ENCODE peak calls at places on chromosomes 16 and 17, in seven cellular contexts. K is HL-60; C is right atrium auricular region; T is uterus; G is CD4-positive, alpha-beta memory T cell; Q is endodermal cell; O is transverse colon. D is an unnamed sample.
A peak's percentile ranks its signal among the peaks of the same experiment; 100 is the strongest.

GRCh38 chr16:79618712-79619050 is 18.1 kb upstream of the MAF start:
- DNase-seq in C (peak; percentile 2), O (no peak), T (no peak), K (no peak), G (no peak), Q (no peak), D (no peak)

GRCh38 chr17:79549111-79549915 is 61.5 kb downstream of the RBFOX3 start:
- DNase-seq in G (no peak), O (no peak), T (no peak), K (no peak), C (no peak), Q (peak; percentile 79), D (no peak)

GRCh38 chr17:44808156-44808555 is 21.9 kb downstream of the GJC1 start:
- DNase-seq in Q (no peak), K (no peak), T (no peak), C (no peak), G (no peak), O (no peak), D (no peak)

GRCh38 chr16:86477642-86478041 is 32.7 kb upstream of the FOXF1 start:
- DNase-seq in C (no peak), G (no peak), Q (no peak), O (no peak), K (no peak), T (no peak), D (no peak)

GRCh38 chr17:27577124-27577761 is 53.7 kb upstream of the LGALS9 start:
- DNase-seq in G (no peak), K (no peak), Q (peak; percentile 77), T (no peak), O (no peak), C (no peak), D (no peak)

GRCh38 chr17:48960834-48961515 is 7.4 kb downstream of the GIP start:
- DNase-seq in Q (peak; percentile 82), G (no peak), C (no peak), K (no peak), O (no peak), T (no peak), D (no peak)

GRCh38 chr17:74059471-74059870 is 144.0 kb upstream of the RPL38 start:
- DNase-seq in G (no peak), T (no peak), O (no peak), K (no peak), Q (peak; percentile 42), C (no peak), D (no peak)

GRCh38 chr16:89334050-89334449 is 116.5 kb downstream of the ZNF778 start:
- DNase-seq in C (no peak), G (no peak), K (no peak), O (no peak), Q (no peak), T (no peak), D (no peak)

GRCh38 chr17:80152057-80152831 is 5.3 kb upstream of the EIF4A3 start:
- DNase-seq in K (peak; percentile 92), C (no peak), O (no peak), Q (peak; percentile 33), T (no peak), G (no peak), D (no peak)

GRCh38 chr17:27408891-27409290 is 47.4 kb upstream of the KSR1 start:
- DNase-seq in T (no peak), Q (no peak), O (no peak), G (no peak), K (no peak), C (no peak), D (no peak)

GRCh38 chr16:85195884-85196816 is 83.9 kb upstream of the CIBAR2 start:
- DNase-seq in Q (no peak), K (no peak), T (peak; percentile 73), C (no peak), O (peak; percentile 38), G (no peak), D (peak; percentile 59)

GRCh38 chr17:879546-879945 is 97.4 kb downstream of the MRM3 start:
- DNase-seq in O (peak; percentile 71), K (peak; percentile 23), T (peak; percentile 86), G (peak; percentile 68), C (peak; percentile 84), Q (peak; percentile 99), D (peak; percentile 91)

GRCh38 chr17:68682913-68683312 is 81.7 kb upstream of the FAM20A start:
- DNase-seq in G (no peak), Q (no peak), T (no peak), K (no peak), C (no peak), O (no peak), D (no peak)

GRCh38 chr17:1916963-1917715 is 87.3 kb downstream of the RPA1 start:
- DNase-seq in K (no peak), C (no peak), Q (no peak), G (no peak), T (no peak), O (no peak), D (no peak)

GRCh38 chr16:83137326-83137770 is 510.6 kb downstream of the CDH13 start:
- DNase-seq in Q (no peak), C (no peak), T (peak; percentile 33), G (peak; percentile 14), K (no peak), O (peak; percentile 18), D (peak; percentile 12)

GRCh38 chr16:6633441-6633840 is 699.2 kb upstream of the RBFOX1 start:
- DNase-seq in T (no peak), K (no peak), C (no peak), Q (no peak), G (no peak), O (no peak), D (peak; percentile 43)

GRCh38 chr17:38890410-38890746 is 20.5 kb downstream of the LASP1 start:
- DNase-seq in Q (no peak), T (no peak), G (no peak), O (no peak), C (no peak), K (peak; percentile 81), D (no peak)

GRCh38 chr16:27639588-27640276 is 89.8 kb downstream of the KATNIP start:
- DNase-seq in Q (peak; percentile 78), O (no peak), G (no peak), T (no peak), K (peak; percentile 37), C (no peak), D (peak; percentile 33)

GRCh38 chr17:7173687-7174602 is 5.2 kb downstream of the ASGR1 start:
- DNase-seq in G (peak; percentile 41), K (peak; percentile 50), Q (peak; percentile 98), C (no peak), T (peak; percentile 37), O (peak; percentile 50), D (peak; percentile 47)

GRCh38 chr17:32609085-32609484 is 122.3 kb downstream of the CDK5R1 start:
- DNase-seq in Q (no peak), G (peak; percentile 74), O (peak; percentile 46), C (no peak), K (peak; percentile 87), T (no peak), D (peak; percentile 59)

GRCh38 chr17:59284317-59284716 is 47.1 kb upstream of the YPEL2 start:
- DNase-seq in K (no peak), O (no peak), C (no peak), T (no peak), Q (no peak), G (no peak), D (no peak)

GRCh38 chr17:61009619-61010018 is 332.0 kb downstream of the BCAS3 start:
- DNase-seq in O (no peak), Q (no peak), T (no peak), K (no peak), C (no peak), G (no peak), D (no peak)

GRCh38 chr17:62565817-62566216 is 61.7 kb upstream of the MRC2 start:
- DNase-seq in K (no peak), C (no peak), O (no peak), G (no peak), Q (no peak), T (no peak), D (no peak)

GRCh38 chr16:30655815-30656347 is 2.4 kb upstream of the FBRS start:
- DNase-seq in Q (no peak), O (no peak), C (no peak), T (no peak), K (no peak), G (no peak), D (no peak)

GRCh38 chr17:73342057-73342522 is 30.3 kb upstream of the CDC42EP4 start:
- DNase-seq in G (no peak), O (peak; percentile 65), C (peak; percentile 77), T (peak; percentile 96), K (no peak), Q (peak; percentile 98), D (peak; percentile 64)

GRCh38 chr17:71550675-71551074 is 570.1 kb upstream of the SOX9 start:
- DNase-seq in T (no peak), O (no peak), C (no peak), K (no peak), Q (no peak), G (no peak), D (no peak)

GRCh38 chr17:79695293-79696158 is 35.2 kb upstream of the ENPP7 start:
- DNase-seq in O (no peak), T (no peak), G (no peak), K (no peak), Q (no peak), C (no peak), D (peak; percentile 42)

GRCh38 chr16:85308585-85309540 is 196.6 kb upstream of the CIBAR2 start:
- DNase-seq in C (no peak), G (no peak), Q (no peak), K (peak; percentile 28), T (no peak), O (no peak), D (no peak)

GRCh38 chr17:7777017-7777416 is 57.0 kb upstream of the KDM6B start:
- DNase-seq in Q (no peak), K (no peak), C (no peak), G (no peak), O (no peak), T (no peak), D (no peak)

GRCh38 chr17:4706121-4706520 is 2.2 kb upstream of the PELP1 start:
- DNase-seq in Q (peak; percentile 75), K (no peak), T (no peak), O (no peak), C (no peak), G (no peak), D (no peak)

GRCh38 chr16:23394141-23394540 is 58.8 kb downstream of the COG7 start:
- DNase-seq in Q (no peak), C (no peak), K (no peak), T (no peak), G (no peak), O (no peak), D (no peak)
- H3K27ac ChIP-seq in Q (no peak overlapping the region), C (peak overlapping the region; percentile 45), K (no peak overlapping the region), T (no peak overlapping the region), G (no peak overlapping the region), O (peak overlapping the region; percentile 27), D (peak overlapping the region; percentile 79)

GRCh38 chr16:1527836-1528811 is 5.3 kb upstream of the TMEM204 start:
- DNase-seq in T (no peak), O (no peak), G (no peak), C (no peak), K (no peak), Q (no peak), D (no peak)
- H3K27ac ChIP-seq in T (no peak overlapping the region), O (no peak overlapping the region), G (no peak overlapping the region), C (no peak overlapping the region), K (no peak overlapping the region), Q (no peak overlapping the region), D (no peak overlapping the region)

GRCh38 chr17:46971647-46972300 is 7.3 kb downstream of the RPRML start:
- DNase-seq in O (no peak), K (no peak), T (no peak), Q (no peak), C (no peak), G (no peak), D (no peak)
- H3K27ac ChIP-seq in O (no peak overlapping the region), K (no peak overlapping the region), T (no peak overlapping the region), Q (no peak overlapping the region), C (no peak overlapping the region), G (no peak overlapping the region), D (no peak overlapping the region)

GRCh38 chr17:40316571-40317344 is 7.8 kb downstream of the RARA start:
- DNase-seq in K (no peak), G (no peak), O (peak; percentile 72), Q (peak; percentile 92), C (peak; percentile 79), T (peak; percentile 83), D (peak; percentile 56)
- H3K27ac ChIP-seq in K (no peak overlapping the region), G (no peak overlapping the region), O (peak overlapping the region; percentile 96), Q (peak overlapping the region; percentile 76), C (peak overlapping the region; percentile 96), T (peak overlapping the region; percentile 79), D (peak overlapping the region; percentile 83)

D was measured in prostate gland.